ENCODE peak calls at places on chromosomes 6 and 20, in ten cellular contexts. Q, R, T, U, I, L, X, H, Y and O are unnamed samples.

GRCh38 chr6:166942393-166943168 is 13.8 kb downstream of the RNASET2 start:
- DNase-seq in R (no peak), H (peak; percentile 45), X (no peak), Q (no peak), U (no peak), Y (no peak), T (no peak), L (peak; percentile 88), I (peak; percentile 62), O (no peak)

GRCh38 chr6:169205176-169206160 is 48.2 kb downstream of the THBS2 start:
- DNase-seq in X (no peak), Q (peak; percentile 72), Y (no peak), L (no peak), R (peak; percentile 28), U (no peak), I (no peak), H (peak; percentile 97), T (no peak), O (peak; percentile 93)

GRCh38 chr6:47669684-47670515 is 28.5 kb upstream of the ADGRF4 start:
- DNase-seq in R (no peak), Q (no peak), I (no peak), U (no peak), Y (peak; percentile 17), L (no peak), T (peak; percentile 96), H (peak; percentile 9), X (no peak), O (peak; percentile 13)

GRCh38 chr6:169190144-169190584 is 63.5 kb downstream of the THBS2 start:
- DNase-seq in T (no peak), Q (peak; percentile 84), X (no peak), R (peak; percentile 83), Y (peak; percentile 83), I (no peak), U (peak; percentile 63), H (peak; percentile 90), L (no peak), O (peak; percentile 99)

GRCh38 chr6:151097207-151097606 is 142.6 kb upstream of the AKAP12 start:
- DNase-seq in U (no peak), H (no peak), I (no peak), Y (no peak), R (no peak), L (no peak), X (no peak), T (no peak), Q (no peak), O (no peak)

GRCh38 chr6:159978291-159979135 is 9.6 kb downstream of the IGF2R start:
- DNase-seq in X (peak; percentile 81), I (no peak), H (no peak), U (no peak), T (peak; percentile 67), L (no peak), Y (no peak), R (no peak), Q (no peak), O (no peak)

GRCh38 chr6:83359638-83360037 is 71.2 kb downstream of the ME1 start:
- DNase-seq in R (no peak), U (no peak), H (peak; percentile 30), Y (no peak), X (no peak), L (no peak), I (no peak), Q (no peak), T (peak; percentile 24), O (no peak)

GRCh38 chr20:45157977-45158376 is 16.7 kb upstream of the PI3 start:
- DNase-seq in R (no peak), L (peak; percentile 19), Q (no peak), I (no peak), T (peak; percentile 85), U (peak; percentile 29), X (no peak), Y (peak; percentile 24), H (peak; percentile 86), O (peak; percentile 77)

GRCh38 chr6:138662474-138662873 is 111.1 kb upstream of the CCDC28A start:
- DNase-seq in R (no peak), H (peak; percentile 80), Q (no peak), I (no peak), T (peak; percentile 96), U (no peak), L (no peak), X (no peak), Y (no peak), O (peak; percentile 34)

GRCh38 chr6:113654396-113654795 is 202.7 kb upstream of the MARCKS start:
- DNase-seq in X (no peak), U (peak; percentile 19), T (peak; percentile 99), Y (peak; percentile 52), R (peak; percentile 70), I (peak; percentile 89), L (peak; percentile 77), H (peak; percentile 34), Q (no peak), O (peak; percentile 82)

GRCh38 chr6:121823437-121823851 is 388.0 kb downstream of the GJA1 start:
- DNase-seq in I (no peak), L (peak; percentile 22), X (no peak), R (no peak), U (no peak), T (no peak), H (peak; percentile 68), Y (peak; percentile 67), Q (no peak), O (peak; percentile 89)

GRCh38 chr20:435558-435957 is 26.8 kb downstream of the TBC1D20 start:
- DNase-seq in Y (no peak), R (no peak), Q (no peak), T (no peak), I (no peak), X (no peak), L (no peak), H (no peak), U (no peak), O (no peak)

GRCh38 chr6:165086746-165087145 is 222.7 kb downstream of the C6orf118 start:
- DNase-seq in L (no peak), Y (no peak), U (no peak), I (no peak), H (no peak), R (no peak), T (no peak), X (no peak), Q (no peak), O (no peak)

GRCh38 chr6:123062645-123063044 is 66.6 kb downstream of the CLVS2 start:
- DNase-seq in X (no peak), I (no peak), Y (no peak), U (no peak), T (no peak), H (no peak), Q (no peak), L (no peak), R (no peak), O (no peak)

GRCh38 chr6:35730745-35731413 is 6.0 kb upstream of the ARMC12 start:
- DNase-seq in X (no peak), I (no peak), T (no peak), Y (no peak), L (no peak), Q (no peak), H (no peak), U (no peak), R (no peak), O (no peak)

GRCh38 chr20:32830437-32830836 is 10.7 kb downstream of the MAPRE1 start:
- DNase-seq in T (peak; percentile 48), Q (no peak), Y (peak; percentile 36), X (no peak), I (no peak), U (peak; percentile 79), L (no peak), H (peak; percentile 64), R (no peak), O (peak; percentile 48)

GRCh38 chr20:37474386-37474785 is 46.7 kb upstream of the NNAT start:
- DNase-seq in H (no peak), I (no peak), X (no peak), L (no peak), U (no peak), Q (no peak), Y (no peak), T (no peak), R (no peak), O (no peak)

GRCh38 chr6:105760746-105761145 is 325.4 kb upstream of the PRDM1 start:
- DNase-seq in I (no peak), R (no peak), T (no peak), X (no peak), Y (no peak), L (no peak), H (no peak), U (no peak), Q (no peak), O (no peak)

GRCh38 chr6:63859520-63859919 is 223.9 kb downstream of the PHF3 start:
- DNase-seq in H (no peak), Y (no peak), I (no peak), T (no peak), U (no peak), R (no peak), X (no peak), Q (no peak), L (no peak), O (no peak)

GRCh38 chr6:166032366-166033171 is 135.1 kb downstream of the TBXT start:
- DNase-seq in L (no peak), Q (peak; percentile 33), X (peak; percentile 9), R (peak; percentile 60), T (no peak), I (no peak), Y (peak; percentile 93), H (peak; percentile 96), U (peak; percentile 31), O (peak; percentile 95)

GRCh38 chr20:2298116-2298515 is 2.3 kb downstream of the TGM3 start:
- DNase-seq in I (no peak), R (no peak), T (no peak), U (no peak), H (no peak), Q (no peak), Y (no peak), X (no peak), L (no peak), O (no peak)

GRCh38 chr6:158018370-158018771 is 36.7 kb downstream of the SYNJ2 start:
- DNase-seq in R (no peak), I (no peak), H (peak; percentile 45), Y (no peak), U (no peak), X (no peak), T (no peak), L (peak; percentile 60), Q (no peak), O (no peak)
- H3K4me3 ChIP-seq in R (peak overlapping the region; percentile 30), I (no peak overlapping the region), H (no peak overlapping the region), Y (no peak overlapping the region), U (no peak overlapping the region), X (no peak overlapping the region), T (no peak overlapping the region), L (no peak overlapping the region), Q (no peak overlapping the region), O (no peak overlapping the region)

GRCh38 chr6:108782231-108783041 is 65.8 kb upstream of the ARMC2 start:
- DNase-seq in U (peak; percentile 92), Q (peak; percentile 84), T (peak; percentile 95), L (peak; percentile 88), H (peak; percentile 87), I (peak; percentile 90), R (peak; percentile 81), Y (peak; percentile 76), X (peak; percentile 78), O (peak; percentile 73)
- TF ChIP-seq CTCF in U (peak; percentile 74), Q (peak; percentile 68), T (peak; percentile 87), L (peak; percentile 85), H (peak; percentile 69), I (peak; percentile 79), R (peak; percentile 68), Y (peak; percentile 92), X (peak; percentile 79), O (peak; percentile 73)

GRCh38 chr20:57748601-57749130 is 38.9 kb upstream of the PMEPA1 start:
- DNase-seq in T (peak; percentile 88), U (peak; percentile 72), L (peak; percentile 80), X (peak; percentile 68), H (peak; percentile 44), Q (peak; percentile 72), Y (peak; percentile 69), R (peak; percentile 78), I (peak; percentile 74), O (peak; percentile 79)
- H3K4me3 ChIP-seq in T (peak overlapping the region; percentile 5), U (peak overlapping the region; percentile 19), L (peak overlapping the region; percentile 12), X (peak overlapping the region; percentile 11), H (no peak overlapping the region), Q (peak overlapping the region; percentile 39), Y (peak overlapping the region; percentile 49), R (peak overlapping the region; percentile 60), I (peak overlapping the region; percentile 41), O (peak overlapping the region; percentile 55)

GRCh38 chr6:31271641-31272357 is at the start of gene HLA-C:
- DNase-seq in L (peak; percentile 96), U (peak; percentile 96), R (peak; percentile 87), X (peak; percentile 98), H (peak; percentile 90), Q (peak; percentile 96), T (peak; percentile 97), I (peak; percentile 90), Y (peak; percentile 92), O (peak; percentile 94)
- TF ChIP-seq CTCF in L (peak; percentile 9), U (no peak), R (no peak), X (no peak), H (no peak), Q (no peak), T (no peak), I (no peak), Y (peak; percentile 29), O (no peak)